ENCODE peak calls at places on chromosomes 6 and 20, in four cellular contexts. R is Calu3, S is foreskin melanocyte, M is pancreas. C is an unnamed sample.

GRCh38 chr6:144377586-144377985 is 92.5 kb downstream of the UTRN start:
- DNase-seq in R (no peak), S (no peak), M (no peak), C (no peak)

GRCh38 chr6:132734694-132735236 is 20.9 kb upstream of the VNN1 start:
- DNase-seq in R (peak), S (peak), M (peak), C (no peak)

GRCh38 chr6:89944826-89945407 is 50.6 kb downstream of the GJA10 start:
- DNase-seq in R (no peak), S (peak), M (no peak), C (peak)

GRCh38 chr6:100346828-100347227 is 117.9 kb downstream of the SIM1 start:
- DNase-seq in R (no peak), S (peak), M (no peak), C (no peak)

GRCh38 chr6:29943053-29943966 is 978 bp downstream of the HLA-A start:
- DNase-seq in R (no peak), S (no peak), M (no peak), C (no peak)

GRCh38 chr6:107083047-107083768 is 32.1 kb downstream of the BEND3 start:
- DNase-seq in R (no peak), S (no peak), M (no peak), C (no peak)

GRCh38 chr6:66568271-66568670 is 861.2 kb upstream of the EYS start:
- DNase-seq in R (no peak), S (no peak), M (no peak), C (peak)

GRCh38 chr20:40809361-40809760 is 120.3 kb upstream of the MAFB start:
- DNase-seq in R (no peak), S (no peak), M (no peak), C (no peak)

GRCh38 chr6:108902389-108902792 is 54.2 kb downstream of the ARMC2 start:
- DNase-seq in R (no peak), S (no peak), M (no peak), C (no peak)

GRCh38 chr6:51996296-51996947 is 91.0 kb downstream of the PKHD1 start:
- DNase-seq in R (no peak), S (no peak), M (no peak), C (no peak)

GRCh38 chr6:30730611-30731435 is 10.7 kb downstream of the TUBB start:
- DNase-seq in R (peak), S (no peak), M (peak), C (peak)

GRCh38 chr6:44738652-44739141 is 351.2 kb downstream of the CDC5L start:
- DNase-seq in R (no peak), S (no peak), M (no peak), C (no peak)

GRCh38 chr6:116518621-116519020 is 7.2 kb downstream of the CALHM5 start:
- DNase-seq in R (no peak), S (no peak), M (no peak), C (no peak)

GRCh38 chr6:161393839-161394364 is 120.0 kb upstream of the AGPAT4 start:
- DNase-seq in R (peak), S (peak), M (peak), C (peak)

GRCh38 chr6:38143191-38144154 is 323.9 kb downstream of the ZFAND3 start:
- DNase-seq in R (no peak), S (peak), M (no peak), C (no peak)

GRCh38 chr6:44100088-44100550 is 27.1 kb downstream of the MRPL14 start:
- DNase-seq in R (peak), S (no peak), M (no peak), C (no peak)

GRCh38 chr6:131694832-131695426 is 6.3 kb downstream of the OR2A4 start:
- DNase-seq in R (peak), S (peak), M (peak), C (peak)